ENCODE peak calls at places on chromosomes 5 and 9, in eight cellular contexts. M is stimulated activated CD4-positive, alpha-beta T cell treated with anti-CD3 and anti-CD28 coated beads, Interleukin-4, amount 100 ng/mL, for 4 hours; F is bronchial epithelial cell; G is NCI-H1092 treated with DMSO at 0.1 percent for 48 hours; J is A172; S is left lung; E is AG09319; C is activated CD4-positive, alpha-beta T cell treated with anti-CD3 and anti-CD28 coated beads, Interleukin-2, amount 10 ng/mL, durations not matched to agents 7 days and 5 days. Y is an unnamed sample.

GRCh38 chr5:178777557-178777956 is 47.1 kb upstream of the ZNF354A start:
- DNase-seq in C (no peak), E (no peak), M (no peak), J (no peak), F (no peak), G (no peak), S (peak), Y (no peak)

GRCh38 chr5:38148021-38148625 is 110.2 kb upstream of the EGFLAM start:
- DNase-seq in M (no peak), G (no peak), F (no peak), S (no peak), E (no peak), J (no peak), C (no peak), Y (no peak)

GRCh38 chr5:69212022-69212421 is 22.6 kb downstream of the CENPH start:
- DNase-seq in F (no peak), J (no peak), C (no peak), M (no peak), S (no peak), G (no peak), E (no peak), Y (no peak)

GRCh38 chr9:87792831-87793288 is 66.9 kb downstream of the CTSL start:
- DNase-seq in M (peak), S (peak), J (peak), C (peak), F (peak), E (peak), G (no peak), Y (peak)

GRCh38 chr9:6460189-6460768 is 47.3 kb downstream of the UHRF2 start:
- DNase-seq in J (no peak), S (no peak), G (no peak), F (no peak), C (no peak), E (no peak), M (no peak), Y (no peak)

GRCh38 chr5:163529698-163530097 is 24.3 kb downstream of the MAT2B start:
- DNase-seq in M (no peak), E (no peak), G (no peak), S (no peak), C (no peak), J (no peak), F (no peak), Y (no peak)

GRCh38 chr5:96875805-96876291 is 452 bp upstream of the ERAP2 start:
- DNase-seq in S (no peak), G (no peak), F (no peak), C (peak), J (no peak), E (no peak), M (peak), Y (no peak)

GRCh38 chr5:67494186-67494842 is 297.7 kb upstream of the CD180 start:
- DNase-seq in F (no peak), S (peak), J (no peak), C (no peak), G (peak), M (no peak), E (no peak), Y (no peak)

GRCh38 chr9:101028346-101029299 is at the start of gene PLPPR1:
- DNase-seq in M (no peak), G (peak), C (no peak), S (peak), E (no peak), J (no peak), F (peak), Y (no peak)

GRCh38 chr5:97101189-97101910 is 41.1 kb downstream of the LIX1 start:
- DNase-seq in F (no peak), M (no peak), E (no peak), J (no peak), S (no peak), C (no peak), G (no peak), Y (no peak)

GRCh38 chr5:1523793-1524480 is at the start of gene LPCAT1:
- DNase-seq in G (peak), J (peak), S (peak), E (no peak), C (peak), M (peak), F (no peak), Y (no peak)

GRCh38 chr9:119412399-119412798 is 43.2 kb upstream of the BRINP1 start:
- DNase-seq in E (no peak), J (no peak), M (no peak), S (no peak), G (no peak), F (no peak), C (no peak), Y (no peak)

GRCh38 chr9:134641989-134642384 is 384 bp downstream of the COL5A1 start:
- DNase-seq in M (no peak), S (no peak), F (no peak), C (no peak), J (no peak), E (no peak), G (no peak), Y (no peak)

GRCh38 chr5:163354685-163355084 is 82.7 kb upstream of the CCNG1 start:
- DNase-seq in S (no peak), J (no peak), E (no peak), G (no peak), M (no peak), F (no peak), C (no peak), Y (no peak)

GRCh38 chr9:83447351-83447750 is 90.8 kb downstream of the FRMD3 start:
- DNase-seq in J (no peak), S (no peak), C (no peak), G (no peak), F (no peak), M (no peak), E (no peak), Y (no peak)

GRCh38 chr5:73759771-73760170 is 133.8 kb downstream of the ARHGEF28 start:
- DNase-seq in J (no peak), G (no peak), C (no peak), E (no peak), F (no peak), M (no peak), S (no peak), Y (no peak)